ENCODE peak calls at places on chromosomes 11 and 22, in nine cellular contexts. B is A549, C is sigmoid colon, R is cardiac fibroblast, L is GM06990, O is ovary, U is endodermal cell, J is thoracic aorta, V is GM12878. Z is an unnamed sample.

GRCh38 chr11:112481893-112482292 is 221.2 kb upstream of the PLET1 start:
- DNase-seq in B (no peak), C (no peak), R (no peak), L (no peak), O (no peak), U (peak; percentile 38), J (no peak), V (no peak), Z (no peak)

GRCh38 chr11:126355926-126356897 is 726 bp downstream of the ST3GAL4 start:
- DNase-seq in B (no peak), C (peak; percentile 80), R (no peak), L (peak; percentile 22), O (peak; percentile 60), U (peak; percentile 74), J (no peak), V (no peak), Z (no peak)

GRCh38 chr22:31561238-31561887 is 65.0 kb downstream of the SFI1 start:
- DNase-seq in B (peak; percentile 59), C (peak; percentile 87), R (peak; percentile 91), L (peak; percentile 36), O (peak; percentile 77), U (peak; percentile 96), J (peak; percentile 26), V (no peak), Z (peak; percentile 86)

GRCh38 chr22:31343235-31344191 is 2.6 kb downstream of the PATZ1 start:
- DNase-seq in B (no peak), C (no peak), R (peak; percentile 39), L (peak; percentile 52), O (peak; percentile 65), U (peak; percentile 87), J (no peak), V (no peak), Z (peak; percentile 87)

GRCh38 chr22:17948101-17948500 is 76.3 kb downstream of the MICAL3 start:
- DNase-seq in B (no peak), C (no peak), R (no peak), L (no peak), O (no peak), U (no peak), J (no peak), V (no peak), Z (no peak)

GRCh38 chr11:125091247-125091876 is 20.1 kb downstream of the TMEM218 start:
- DNase-seq in B (peak; percentile 33), C (peak; percentile 62), R (peak; percentile 86), L (no peak), O (peak; percentile 66), U (peak; percentile 87), J (no peak), V (no peak), Z (peak; percentile 51)

GRCh38 chr11:126891556-126892217 is 108.9 kb downstream of the KIRREL3 start:
- DNase-seq in B (no peak), C (no peak), R (peak; percentile 11), L (no peak), O (no peak), U (no peak), J (no peak), V (no peak), Z (no peak)

GRCh38 chr11:46865340-46865739 is 19.3 kb upstream of the CKAP5 start:
- DNase-seq in B (no peak), C (no peak), R (peak; percentile 75), L (no peak), O (no peak), U (no peak), J (no peak), V (no peak), Z (no peak)

GRCh38 chr11:68266936-68267880 is 4.6 kb downstream of the C11orf24 start:
- DNase-seq in B (no peak), C (no peak), R (no peak), L (no peak), O (no peak), U (no peak), J (no peak), V (no peak), Z (no peak)

GRCh38 chr11:57345555-57346151 is 7.5 kb downstream of the P2RX3 start:
- DNase-seq in B (peak; percentile 84), C (peak; percentile 80), R (peak; percentile 76), L (no peak), O (no peak), U (peak; percentile 91), J (no peak), V (no peak), Z (peak; percentile 63)

GRCh38 chr22:32589007-32589406 is 114.4 kb downstream of the FBXO7 start:
- DNase-seq in B (no peak), C (no peak), R (peak; percentile 29), L (no peak), O (no peak), U (no peak), J (no peak), V (no peak), Z (no peak)

GRCh38 chr22:20422271-20422958 is 15.2 kb downstream of the SCARF2 start:
- DNase-seq in B (no peak), C (peak; percentile 75), R (no peak), L (no peak), O (peak; percentile 14), U (no peak), J (no peak), V (no peak), Z (no peak)

GRCh38 chr11:107043242-107043991 is 25.1 kb upstream of the GUCY1A2 start:
- DNase-seq in B (no peak), C (no peak), R (peak; percentile 85), L (peak; percentile 49), O (no peak), U (no peak), J (no peak), V (peak; percentile 71), Z (no peak)

GRCh38 chr22:40156001-40156516 is 21.7 kb upstream of the TNRC6B start:
- DNase-seq in B (peak; percentile 55), C (no peak), R (peak; percentile 50), L (no peak), O (no peak), U (peak; percentile 68), J (no peak), V (no peak), Z (no peak)

GRCh38 chr11:96306600-96306932 is 36.4 kb downstream of the MAML2 start:
- DNase-seq in B (no peak), C (no peak), R (no peak), L (no peak), O (no peak), U (no peak), J (no peak), V (no peak), Z (no peak)

GRCh38 chr11:27085605-27086004 is 45.0 kb downstream of the BBOX1 start:
- DNase-seq in B (no peak), C (no peak), R (peak; percentile 28), L (no peak), O (no peak), U (no peak), J (no peak), V (no peak), Z (no peak)

GRCh38 chr11:69682221-69682620 is 7.1 kb upstream of the LTO1 start:
- DNase-seq in B (no peak), C (no peak), R (no peak), L (no peak), O (no peak), U (no peak), J (no peak), V (no peak), Z (no peak)

GRCh38 chr22:45970709-45971388 is 6.1 kb downstream of the WNT7B start:
- DNase-seq in B (no peak), C (no peak), R (no peak), L (no peak), O (no peak), U (peak; percentile 76), J (no peak), V (no peak), Z (no peak)

DNA sequence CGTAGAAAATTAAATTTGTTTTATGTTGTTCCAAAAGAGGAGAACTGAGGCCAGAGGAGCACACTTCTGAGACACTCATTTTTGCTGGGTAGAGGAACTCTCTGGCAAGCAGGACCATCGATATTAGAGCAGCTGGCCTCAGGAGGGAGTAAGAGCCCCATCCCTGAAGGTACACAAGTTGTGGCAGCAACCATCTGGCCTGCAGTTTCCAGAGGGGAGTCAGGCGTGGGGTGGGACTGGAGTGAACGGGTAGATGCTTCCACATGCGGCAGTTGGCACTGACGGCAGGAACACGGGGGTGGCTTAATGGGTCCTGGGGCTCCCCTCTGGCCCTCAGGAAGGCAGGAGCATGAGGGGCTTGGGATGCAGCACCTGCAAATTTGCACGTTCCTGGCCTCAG is 13.2 kb upstream of the SSTR3 start:
- DNase-seq in B (no peak), C (no peak), R (peak; percentile 23), L (no peak), O (no peak), U (no peak), J (no peak), V (no peak), Z (no peak)
- TF ChIP-seq CTCF in B (no peak), C (no peak), R (peak; percentile 8), L (peak; percentile 15), O (no peak), U (peak; percentile 49), J (no peak), V (peak; percentile 24), Z (no peak)

GRCh38 chr11:17473071-17473744 is 3.4 kb downstream of the ABCC8 start:
- DNase-seq in B (peak; percentile 95), C (no peak), R (no peak), L (no peak), O (no peak), U (peak; percentile 93), J (no peak), V (no peak), Z (peak; percentile 73)
- TF ChIP-seq CTCF in B (peak; percentile 62), C (no peak), R (peak; percentile 6), L (no peak), O (no peak), U (peak; percentile 91), J (no peak), V (no peak), Z (peak; percentile 11)

GRCh38 chr22:44003776-44004460 is 20.2 kb upstream of the PARVB start:
- DNase-seq in B (no peak), C (no peak), R (no peak), L (no peak), O (no peak), U (peak; percentile 84), J (no peak), V (no peak), Z (no peak)
- TF ChIP-seq CTCF in B (no peak), C (no peak), R (peak; percentile 20), L (no peak), O (no peak), U (peak; percentile 65), J (no peak), V (no peak), Z (no peak)

DNA sequence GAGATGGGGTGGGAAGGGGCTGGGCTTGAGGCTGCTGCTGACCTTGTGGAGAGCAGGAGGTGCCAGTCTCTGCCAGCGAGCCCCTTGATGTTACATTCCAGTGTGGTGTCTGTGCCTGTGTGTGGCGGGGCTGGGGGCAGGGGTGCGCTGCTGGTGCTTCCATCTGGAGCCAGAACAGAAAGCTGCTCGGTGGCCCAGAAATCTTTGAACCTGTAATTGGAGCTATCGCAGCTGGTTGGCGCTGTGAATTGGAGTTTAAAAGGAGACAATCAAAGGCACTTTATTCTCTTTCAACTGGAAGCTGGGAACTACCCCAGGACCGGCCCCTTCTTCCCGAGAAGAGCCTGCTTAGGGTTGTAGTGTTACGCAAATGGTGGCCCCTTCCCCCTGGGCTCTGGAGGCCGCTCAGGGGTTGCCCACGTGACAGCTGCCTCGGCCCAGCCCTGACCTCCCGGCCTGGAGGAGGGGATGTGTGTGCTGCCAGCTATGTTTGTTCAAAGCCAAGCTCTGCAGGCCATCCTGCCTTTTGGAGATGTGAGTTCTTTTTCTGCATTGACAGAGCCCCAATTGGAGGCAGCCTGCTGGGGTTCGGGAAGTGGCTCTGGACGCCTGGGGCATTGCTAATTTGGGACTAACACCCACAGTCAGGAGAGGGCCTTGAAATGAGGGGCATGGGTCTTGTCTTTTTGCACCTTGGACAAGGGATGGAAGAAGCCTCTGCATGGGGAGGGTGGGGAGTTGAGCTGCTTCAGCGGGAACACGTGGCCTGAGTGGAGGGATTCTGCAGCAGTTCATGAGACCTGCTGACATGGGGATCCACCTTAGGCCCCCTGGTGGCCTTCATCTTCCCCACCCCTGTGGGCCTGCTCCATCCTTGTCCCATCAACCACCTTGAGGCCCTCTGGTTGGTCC is 14.0 kb upstream of the ARSA start:
- DNase-seq in B (no peak), C (peak; percentile 64), R (peak; percentile 84), L (no peak), O (peak; percentile 28), U (peak; percentile 86), J (no peak), V (no peak), Z (no peak)
- TF ChIP-seq CTCF in B (no peak), C (no peak), R (peak; percentile 37), L (peak; percentile 6), O (no peak), U (peak; percentile 47), J (no peak), V (no peak), Z (no peak)